ENCODE peak calls at places on chromosomes 3 and 15, in nine cellular contexts. E is hepatic stellate cell; F is NB4; S is IMR-90; V is fibroblast of the aortic adventitia; U is progenitor cell of endocrine pancreas; I is activated CD4-positive, alpha-beta T cell treated with anti-CD3 and anti-CD28 coated beads, Interleukin-2, amount 50 U/mL, for 4 hours; A is psoas muscle; L is amniotic epithelial cell. N is an unnamed sample.

GRCh38 chr3:119508172-119508845 is 10.0 kb downstream of the TIMMDC1 start:
- DNase-seq in E (no peak), F (peak), S (no peak), V (no peak), U (no peak), I (no peak), A (no peak), L (no peak), N (no peak)

GRCh38 chr3:57048728-57049127 is 11.7 kb upstream of the SPATA12 start:
- DNase-seq in E (no peak), F (no peak), S (no peak), V (no peak), U (no peak), I (no peak), A (no peak), L (no peak), N (peak)

GRCh38 chr3:15347104-15347736 is 14.8 kb upstream of the SH3BP5 start:
- DNase-seq in E (no peak), F (no peak), S (no peak), V (no peak), U (no peak), I (no peak), A (no peak), L (no peak), N (no peak)

GRCh38 chr15:98397411-98397810 is 250.9 kb upstream of the IGF1R start:
- DNase-seq in E (no peak), F (no peak), S (no peak), V (no peak), U (no peak), I (no peak), A (no peak), L (no peak), N (no peak)

GRCh38 chr15:78993257-78993930 is 48.5 kb upstream of the CTSH start:
- DNase-seq in E (no peak), F (no peak), S (no peak), V (no peak), U (no peak), I (no peak), A (no peak), L (no peak), N (no peak)

GRCh38 chr15:101482526-101483371 is 6.8 kb downstream of the PCSK6 start:
- DNase-seq in E (no peak), F (no peak), S (no peak), V (no peak), U (no peak), I (no peak), A (peak), L (no peak), N (no peak)

GRCh38 chr3:177352424-177352823 is 155.1 kb upstream of the TBL1XR1 start:
- DNase-seq in E (no peak), F (no peak), S (no peak), V (no peak), U (no peak), I (no peak), A (peak), L (no peak), N (no peak)

GRCh38 chr3:150376001-150376848 is 31.9 kb upstream of the TSC22D2 start:
- DNase-seq in E (no peak), F (peak), S (peak), V (peak), U (no peak), I (no peak), A (no peak), L (peak), N (no peak)

GRCh38 chr3:106920609-106921008 is 456.6 kb upstream of the CCDC54 start:
- DNase-seq in E (no peak), F (no peak), S (no peak), V (no peak), U (no peak), I (no peak), A (no peak), L (no peak), N (no peak)

GRCh38 chr15:83928878-83929418 is 275.0 kb downstream of the ADAMTSL3 start:
- DNase-seq in E (no peak), F (no peak), S (no peak), V (no peak), U (no peak), I (no peak), A (no peak), L (peak), N (no peak)

GRCh38 chr3:187521546-187521945 is 148.6 kb downstream of the SST start:
- DNase-seq in E (no peak), F (peak), S (no peak), V (no peak), U (no peak), I (no peak), A (no peak), L (no peak), N (peak)

GRCh38 chr3:15797600-15798303 is at the start of gene ANKRD28:
- DNase-seq in E (peak), F (peak), S (peak), V (peak), U (no peak), I (no peak), A (no peak), L (peak), N (peak)

GRCh38 chr15:51322622-51323296 is 15.6 kb downstream of the CYP19A1 start:
- DNase-seq in E (no peak), F (peak), S (no peak), V (peak), U (no peak), I (no peak), A (peak), L (no peak), N (no peak)

GRCh38 chr3:120049881-120050539 is 44.2 kb downstream of the GSK3B start:
- DNase-seq in E (no peak), F (peak), S (no peak), V (no peak), U (no peak), I (no peak), A (no peak), L (no peak), N (no peak)

GRCh38 chr15:68503791-68504720 is 72.1 kb upstream of the ITGA11 start:
- DNase-seq in E (peak), F (no peak), S (peak), V (no peak), U (no peak), I (no peak), A (no peak), L (peak), N (no peak)

GRCh38 chr3:42590989-42591756 is 513 bp downstream of the SS18L2 start:
- DNase-seq in E (no peak), F (no peak), S (no peak), V (peak), U (no peak), I (no peak), A (peak), L (no peak), N (peak)

GRCh38 chr15:67826717-67827560 is 1.6 kb downstream of the SKOR1 start:
- DNase-seq in E (no peak), F (no peak), S (no peak), V (no peak), U (no peak), I (no peak), A (peak), L (no peak), N (no peak)

GRCh38 chr3:56869157-56869889 is 67.6 kb upstream of the ARHGEF3 start:
- DNase-seq in E (no peak), F (no peak), S (peak), V (no peak), U (no peak), I (no peak), A (no peak), L (peak), N (no peak)

GRCh38 chr3:131431754-131432153 is 50.2 kb downstream of the NUDT16 start:
- DNase-seq in E (no peak), F (no peak), S (no peak), V (no peak), U (no peak), I (no peak), A (no peak), L (no peak), N (no peak)

GRCh38 chr3:57226156-57226555 is 1.4 kb upstream of the APPL1 start:
- DNase-seq in E (no peak), F (peak), S (no peak), V (no peak), U (no peak), I (no peak), A (no peak), L (no peak), N (no peak)

GRCh38 chr3:12444582-12445468 is 39.5 kb upstream of the TSEN2 start:
- DNase-seq in E (no peak), F (no peak), S (no peak), V (no peak), U (peak), I (no peak), A (no peak), L (peak), N (no peak)

GRCh38 chr3:127089487-127090145 is 103.3 kb upstream of the PRR23E start:
- DNase-seq in E (no peak), F (peak), S (no peak), V (peak), U (no peak), I (no peak), A (peak), L (no peak), N (no peak)

GRCh38 chr3:182909318-182910040 is 70.9 kb downstream of the DCUN1D1 start:
- DNase-seq in E (peak), F (peak), S (no peak), V (peak), U (no peak), I (no peak), A (no peak), L (peak), N (peak)

GRCh38 chr3:63278171-63278999 is at the start of gene SYNPR:
- DNase-seq in E (no peak), F (no peak), S (no peak), V (no peak), U (peak), I (no peak), A (no peak), L (no peak), N (no peak)

GRCh38 chr3:107077391-107077790 is 299.8 kb upstream of the CCDC54 start:
- DNase-seq in E (no peak), F (no peak), S (no peak), V (no peak), U (no peak), I (no peak), A (no peak), L (no peak), N (no peak)

GRCh38 chr15:75104804-75105557 is 81.6 kb downstream of the PPCDC start:
- DNase-seq in E (peak), F (peak), S (peak), V (peak), U (no peak), I (peak), A (no peak), L (peak), N (no peak)

GRCh38 chr3:160886421-160886820 is 130.4 kb downstream of the PPM1L start:
- DNase-seq in E (no peak), F (no peak), S (no peak), V (no peak), U (no peak), I (no peak), A (no peak), L (no peak), N (no peak)

GRCh38 chr3:56137406-56137805 is 330.9 kb downstream of the ERC2 start:
- DNase-seq in E (no peak), F (no peak), S (no peak), V (peak), U (no peak), I (no peak), A (no peak), L (peak), N (no peak)

GRCh38 chr15:68614621-68615035 is 35.8 kb downstream of the CORO2B start:
- DNase-seq in E (no peak), F (no peak), S (no peak), V (no peak), U (no peak), I (no peak), A (peak), L (no peak), N (no peak)

GRCh38 chr3:140031170-140031569 is 96.2 kb downstream of the CLSTN2 start:
- DNase-seq in E (no peak), F (no peak), S (no peak), V (no peak), U (no peak), I (no peak), A (no peak), L (no peak), N (no peak)

GRCh38 chr3:108182339-108182738 is 39.9 kb downstream of the IFT57 start:
- DNase-seq in E (no peak), F (no peak), S (peak), V (no peak), U (no peak), I (no peak), A (no peak), L (no peak), N (no peak)

GRCh38 chr15:79610021-79610420 is 177.9 kb downstream of the MINAR1 start:
- DNase-seq in E (no peak), F (no peak), S (no peak), V (no peak), U (no peak), I (no peak), A (no peak), L (no peak), N (no peak)

GRCh38 chr3:52286777-52287110 is 884 bp upstream of the GLYCTK start:
- DNase-seq in E (no peak), F (no peak), S (no peak), V (peak), U (no peak), I (no peak), A (no peak), L (peak), N (no peak)

GRCh38 chr15:40785814-40786213 is 16.0 kb downstream of the C15orf62 start:
- DNase-seq in E (no peak), F (no peak), S (peak), V (no peak), U (no peak), I (no peak), A (no peak), L (no peak), N (no peak)

GRCh38 chr3:49253512-49253911 is 23.5 kb downstream of the C3orf62 start:
- DNase-seq in E (no peak), F (no peak), S (no peak), V (no peak), U (no peak), I (no peak), A (no peak), L (no peak), N (no peak)

GRCh38 chr3:46677096-46677702 is 16.3 kb downstream of the ALS2CL start:
- DNase-seq in E (peak), F (peak), S (peak), V (no peak), U (no peak), I (no peak), A (peak), L (no peak), N (no peak)

GRCh38 chr3:21562225-21562624 is 188.8 kb downstream of the ZNF385D start:
- DNase-seq in E (no peak), F (no peak), S (no peak), V (peak), U (no peak), I (no peak), A (no peak), L (no peak), N (no peak)

GRCh38 chr15:62847900-62848489 is 194.6 kb upstream of the TPM1 start:
- DNase-seq in E (peak), F (peak), S (peak), V (peak), U (peak), I (peak), A (peak), L (peak), N (peak)

N was measured in Karpas-422.